ENCODE peak calls at places on chromosomes 2 and 18, in eight cellular contexts. G is brain microvascular endothelial cell; L is GM10248; F is naive thymus-derived CD4-positive, alpha-beta T cell; D is A549; U is GM23338; S is cardiac fibroblast; X is coronary artery. B is an unnamed sample.

GRCh38 chr2:42841344-42841743 is 49.0 kb upstream of the HAAO start:
- DNase-seq in F (no peak), L (no peak), G (no peak), X (no peak), D (no peak), U (no peak), S (no peak), B (peak)

GRCh38 chr2:167144179-167144898 is 256.1 kb downstream of the XIRP2 start:
- DNase-seq in G (no peak), S (peak), D (no peak), F (no peak), U (no peak), L (no peak), X (no peak), B (no peak)

GRCh38 chr18:44816449-44816848 is 135.8 kb downstream of the SETBP1 start:
- DNase-seq in G (no peak), X (no peak), D (no peak), U (no peak), F (no peak), S (no peak), L (no peak), B (no peak)

GRCh38 chr2:12227941-12228608 is 481.6 kb downstream of the LPIN1 start:
- DNase-seq in U (no peak), F (no peak), S (peak), L (no peak), D (no peak), X (no peak), G (peak), B (no peak)

GRCh38 chr2:219570194-219570923 is 980 bp downstream of the OBSL1 start:
- DNase-seq in S (peak), D (peak), U (peak), G (no peak), L (no peak), F (no peak), X (no peak), B (no peak)

GRCh38 chr2:128302011-128302743 is 16.5 kb downstream of the HS6ST1 start:
- DNase-seq in G (no peak), U (no peak), D (no peak), L (no peak), F (no peak), S (no peak), X (no peak), B (no peak)

GRCh38 chr2:150495993-150496627 is 8.6 kb upstream of the RND3 start:
- DNase-seq in S (peak), X (no peak), G (peak), U (no peak), L (no peak), F (no peak), D (no peak), B (no peak)

GRCh38 chr2:157336137-157336721 is 10.6 kb upstream of the ERMN start:
- DNase-seq in X (no peak), S (peak), D (no peak), U (peak), L (peak), F (no peak), G (peak), B (no peak)

GRCh38 chr2:127415593-127416485 is 2.4 kb upstream of the PROC start:
- DNase-seq in U (peak), L (peak), S (no peak), D (peak), G (no peak), X (peak), F (peak), B (peak)

GRCh38 chr18:80187956-80188642 is 59.2 kb downstream of the PARD6G start:
- DNase-seq in X (no peak), U (no peak), D (no peak), S (no peak), F (no peak), L (no peak), G (no peak), B (no peak)

GRCh38 chr2:160838100-160838499 is 322.1 kb upstream of the TANK start:
- DNase-seq in U (no peak), F (no peak), L (no peak), G (no peak), D (no peak), S (no peak), X (no peak), B (no peak)

GRCh38 chr2:238114331-238114841 is 14.2 kb downstream of the ESPNL start:
- DNase-seq in F (no peak), D (no peak), U (no peak), L (no peak), G (no peak), X (no peak), S (no peak), B (no peak)

GRCh38 chr2:216108310-216108966 is 710 bp upstream of the XRCC5 start:
- DNase-seq in X (no peak), G (no peak), F (no peak), U (peak), S (no peak), L (no peak), D (no peak), B (no peak)

GRCh38 chr18:22345733-22346132 is 72.0 kb downstream of the CTAGE1 start:
- DNase-seq in X (no peak), L (no peak), G (no peak), U (no peak), F (no peak), D (no peak), S (peak), B (no peak)

GRCh38 chr2:47344890-47345583 is 57.9 kb upstream of the MSH2 start:
- DNase-seq in F (no peak), X (no peak), G (peak), U (peak), D (peak), L (no peak), S (peak), B (peak)

GRCh38 chr18:33212363-33212762 is 228.2 kb downstream of the CCDC178 start:
- DNase-seq in L (no peak), X (no peak), U (no peak), F (no peak), G (no peak), D (no peak), S (no peak), B (no peak)

GRCh38 chr2:157784169-157784822 is 91.8 kb downstream of the ACVR1 start:
- DNase-seq in F (no peak), U (peak), S (peak), L (no peak), G (peak), D (peak), X (peak), B (no peak)

GRCh38 chr2:84939426-84940087 is 31.4 kb upstream of the KCMF1 start:
- DNase-seq in L (peak), X (no peak), D (no peak), G (no peak), S (no peak), U (no peak), F (peak), B (no peak)

GRCh38 chr2:38178142-38178541 is 102.2 kb upstream of the CYP1B1 start:
- DNase-seq in S (peak), X (no peak), D (no peak), G (peak), U (no peak), F (no peak), L (no peak), B (no peak)

GRCh38 chr2:98936917-98937351 is 909 bp upstream of the CRACDL start:
- DNase-seq in S (no peak), F (no peak), G (no peak), D (no peak), X (no peak), L (no peak), U (peak), B (no peak)

GRCh38 chr2:121071058-121071504 is 213.9 kb downstream of the TFCP2L1 start:
- DNase-seq in X (no peak), D (peak), U (peak), L (peak), F (peak), G (peak), S (peak), B (no peak)

GRCh38 chr2:188146888-188147287 is 144.8 kb upstream of the GULP1 start:
- DNase-seq in L (no peak), S (no peak), G (no peak), X (no peak), D (no peak), U (no peak), F (no peak), B (no peak)

GRCh38 chr2:29255006-29255405 is 139.8 kb downstream of the CLIP4 start:
- DNase-seq in S (no peak), X (no peak), F (no peak), L (no peak), G (no peak), D (no peak), U (no peak), B (peak)

GRCh38 chr2:19021100-19021476 is 337.3 kb downstream of the OSR1 start:
- DNase-seq in X (no peak), G (peak), U (no peak), L (no peak), S (peak), D (peak), F (no peak), B (no peak)

GRCh38 chr2:29113027-29113686 is 2.1 kb upstream of the CLIP4 start:
- DNase-seq in X (no peak), D (no peak), U (no peak), L (no peak), G (peak), F (no peak), S (peak), B (no peak)

GRCh38 chr18:34911081-34911480 is 130.1 kb upstream of the MAPRE2 start:
- DNase-seq in F (no peak), D (no peak), G (no peak), X (no peak), S (no peak), U (no peak), L (no peak), B (no peak)

GRCh38 chr2:128639693-128640092 is 321.0 kb upstream of the HS6ST1 start:
- DNase-seq in U (no peak), X (no peak), S (no peak), L (no peak), F (no peak), G (no peak), D (no peak), B (peak)

GRCh38 chr2:230976671-230977171 is 19.2 kb upstream of the SPATA3 start:
- DNase-seq in F (no peak), S (no peak), U (no peak), D (no peak), L (no peak), G (no peak), X (peak), B (no peak)

GRCh38 chr2:241608881-241609280 is 28.1 kb downstream of the THAP4 start:
- DNase-seq in D (no peak), L (no peak), S (no peak), G (no peak), F (no peak), X (no peak), U (no peak), B (no peak)

GRCh38 chr2:236939751-236940229 is 145.9 kb upstream of the COPS8 start:
- DNase-seq in D (no peak), S (no peak), G (no peak), X (no peak), U (no peak), F (no peak), L (no peak), B (no peak)

B was measured in suprapubic skin.